ENCODE peak calls at places on chromosomes 7 and 10, in four cellular contexts. R is body of pancreas, J is psoas muscle, S is heart right ventricle. N is an unnamed sample.
A peak's percentile ranks its signal among the peaks of the same experiment; 100 is the strongest.

GRCh38 chr10:84289521-84290200 is 38.7 kb upstream of the CCSER2 start:
- DNase-seq in J (no peak), S (no peak), R (no peak), N (no peak)

GRCh38 chr10:47027108-47027811 is 116.0 kb downstream of the PTPN20 start:
- DNase-seq in R (peak; percentile 7), S (no peak), J (peak; percentile 11), N (no peak)

GRCh38 chr10:45380903-45381610 is 7.0 kb downstream of the ALOX5 start:
- DNase-seq in R (peak; percentile 18), S (peak; percentile 17), J (peak; percentile 22), N (no peak)

GRCh38 chr7:108528183-108528712 is 2.3 kb upstream of the PNPLA8 start:
- DNase-seq in J (no peak), R (peak; percentile 57), S (no peak), N (no peak)

GRCh38 chr7:47534322-47535032 is 47.4 kb downstream of the TNS3 start:
- DNase-seq in S (no peak), J (no peak), R (no peak), N (no peak)

GRCh38 chr7:63065684-63066083 is 933.0 kb upstream of the ZNF722 start:
- DNase-seq in J (no peak), R (no peak), S (no peak), N (no peak)

GRCh38 chr7:156504687-156505545 is 135.7 kb upstream of the RNF32 start:
- DNase-seq in J (no peak), S (no peak), R (no peak), N (no peak)

GRCh38 chr10:30816144-30816811 is 186.7 kb upstream of the LYZL2 start:
- DNase-seq in J (no peak), S (no peak), R (no peak), N (no peak)

GRCh38 chr7:22821702-22822485 is 755 bp downstream of the TOMM7 start:
- DNase-seq in S (no peak), J (no peak), R (no peak), N (no peak)

GRCh38 chr7:157625973-157626790 is 289.4 kb downstream of the DNAJB6 start:
- DNase-seq in S (no peak), R (no peak), J (no peak), N (no peak)

GRCh38 chr10:86443069-86443468 is 76.5 kb upstream of the GRID1 start:
- DNase-seq in R (no peak), J (no peak), S (no peak), N (no peak)

GRCh38 chr10:26746111-26746510 is 48.6 kb downstream of the PDSS1 start:
- DNase-seq in J (no peak), R (no peak), S (no peak), N (no peak)

GRCh38 chr10:131147301-131147975 is 164.1 kb downstream of the TCERG1L start:
- DNase-seq in S (no peak), R (peak; percentile 34), J (no peak), N (no peak)

GRCh38 chr10:47330366-47330765 is 8.1 kb downstream of the GDF2 start:
- DNase-seq in R (peak; percentile 5), S (no peak), J (no peak), N (no peak)

GRCh38 chr10:96765406-96766240 is 45.3 kb upstream of the PIK3AP1 start:
- DNase-seq in S (peak; percentile 69), R (peak; percentile 72), J (peak; percentile 54), N (peak; percentile 84)

GRCh38 chr10:74034301-74034700 is 36.4 kb downstream of the VCL start:
- DNase-seq in J (no peak), S (no peak), R (no peak), N (no peak)

GRCh38 chr7:93148135-93148534 is at the start of gene SAMD9L:
- DNase-seq in J (no peak), S (no peak), R (no peak), N (no peak)

DNA sequence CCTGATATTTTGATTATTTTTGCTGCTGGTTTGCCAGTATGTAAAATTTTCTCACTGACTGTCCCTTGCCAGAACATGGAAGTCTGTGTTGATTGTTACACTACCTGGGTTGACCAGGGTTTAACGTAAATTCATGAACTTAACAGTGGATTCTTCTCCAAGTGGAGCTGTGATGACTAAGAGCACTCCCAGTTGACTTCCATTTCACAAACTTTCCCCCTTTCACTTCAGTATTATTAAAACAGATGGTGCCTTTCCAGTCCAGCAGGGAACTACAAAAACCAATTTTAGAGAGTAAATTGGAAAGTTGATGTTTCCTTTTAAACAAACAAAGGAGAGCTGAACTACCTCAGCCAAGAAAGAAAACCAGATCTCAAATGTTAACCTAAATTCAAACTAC is 480.2 kb upstream of the AKR1E2 start:
- DNase-seq in J (no peak), S (no peak), R (no peak), N (no peak)
- H3K27ac ChIP-seq in J (peak overlapping the region; percentile 80), S (peak overlapping the region; percentile 62), R (no peak overlapping the region), N (no peak overlapping the region)

GRCh38 chr7:8283968-8284367 is 22.0 kb upstream of the ICA1 start:
- DNase-seq in S (no peak), J (no peak), R (no peak), N (peak; percentile 27)
- H3K4me3 ChIP-seq in S (no peak overlapping the region), J (no peak overlapping the region), R (no peak overlapping the region), N (no peak overlapping the region)

DNA sequence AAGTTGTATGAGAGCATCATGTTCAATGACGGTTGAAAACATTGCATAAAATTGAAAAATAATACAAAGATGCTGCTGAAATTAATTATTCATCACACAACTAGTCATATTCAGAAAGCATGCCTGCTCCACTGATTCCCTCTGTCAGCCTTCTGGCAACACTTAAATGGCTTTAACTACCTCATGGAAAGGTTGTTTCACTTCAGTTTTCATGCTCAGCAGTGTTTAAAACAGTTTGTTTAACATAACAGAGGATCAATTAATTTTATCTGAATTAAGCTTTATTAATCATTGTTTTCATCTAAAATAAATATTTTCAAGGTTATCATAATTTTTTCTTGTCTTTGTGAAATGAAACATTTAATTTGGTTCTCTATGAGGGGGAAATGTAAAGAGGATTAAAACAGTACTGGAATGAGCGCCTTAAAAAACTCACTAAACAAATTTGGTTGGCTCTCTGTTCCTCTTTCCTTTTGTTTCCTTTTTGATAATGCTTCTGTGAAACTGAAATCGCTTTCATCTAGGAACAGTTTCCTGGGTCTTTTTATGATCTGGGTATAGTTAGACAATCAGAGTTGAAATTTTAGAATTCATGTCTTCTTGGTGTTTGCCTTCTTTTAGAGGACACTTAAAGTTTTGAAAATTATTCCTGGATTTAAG is 427.4 kb downstream of the SH2D4B start:
- DNase-seq in J (no peak), R (no peak), S (no peak), N (no peak)
- H3K27ac ChIP-seq in J (no peak overlapping the region), R (no peak overlapping the region), S (no peak overlapping the region), N (no peak overlapping the region)

DNA sequence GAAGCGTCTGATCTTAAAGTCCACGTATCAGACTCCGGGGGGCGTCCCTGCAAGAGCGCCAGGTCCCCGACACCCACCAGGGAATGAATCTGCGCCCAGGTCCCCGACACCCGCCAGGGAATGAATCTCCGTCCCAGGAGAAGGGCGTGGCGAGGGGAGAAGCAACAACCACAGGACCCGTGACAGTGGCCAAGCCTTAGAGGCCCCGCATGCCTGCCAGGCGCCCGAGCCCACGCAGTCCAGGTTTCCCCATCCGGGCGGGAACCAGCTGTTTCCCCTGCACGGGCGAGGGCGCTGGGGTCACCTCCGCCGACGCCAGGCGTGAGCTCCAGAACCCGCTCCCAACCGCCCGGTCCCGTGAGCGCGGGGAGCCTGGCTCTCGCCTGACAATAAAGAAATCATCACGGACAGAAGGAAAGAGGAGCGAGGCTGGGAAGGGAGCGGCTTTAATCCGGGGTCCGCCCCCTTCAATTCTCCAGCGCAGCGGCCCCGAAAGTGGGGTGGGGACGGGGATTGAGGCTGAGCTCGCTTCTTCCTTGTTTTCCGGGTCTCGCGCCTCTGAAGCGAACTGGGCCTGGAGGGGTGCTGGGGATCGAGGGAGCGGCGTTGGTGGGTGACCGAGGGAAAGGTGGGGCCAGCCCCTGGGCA is 29.0 kb upstream of the BMS1 start:
- DNase-seq in J (peak; percentile 35), R (no peak), S (no peak), N (peak; percentile 64)
- H3K4me3 ChIP-seq in J (peak overlapping the region; percentile 71), R (peak overlapping the region; percentile 69), S (peak overlapping the region; percentile 49), N (peak overlapping the region; percentile 52)

N was measured in right cardiac atrium.